ENCODE peak calls at places on chromosome 11, in six cellular contexts. I is upper lobe of left lung, H is heart right ventricle, S is uterus, O is H9, N is IMR-90. F is an unnamed sample. For H3K9me3, the result is how much of the 10 kb centered on the place peaks cover.

GRCh38 chr11:67271212-67271547 is 4.9 kb downstream of the GRK2 start:
- DNase-seq in I (no peak), H (no peak), S (no peak), O (no peak), N (no peak), F (no peak)

GRCh38 chr11:127506647-127507046 is 506.1 kb upstream of the KIRREL3 start:
- DNase-seq in I (no peak), H (no peak), S (no peak), O (no peak), N (no peak), F (no peak)

GRCh38 chr11:120198787-120199469 is 11.9 kb upstream of the OAF start:
- DNase-seq in I (no peak), H (no peak), S (no peak), O (no peak), N (no peak), F (no peak)

GRCh38 chr11:809287-810039 is at the start of gene RPLP2:
- DNase-seq in I (peak), H (peak), S (peak), O (peak), N (peak), F (peak)

GRCh38 chr11:83982825-83983224 is 696.7 kb upstream of the CCDC90B start:
- DNase-seq in I (no peak), H (no peak), S (no peak), O (no peak), N (no peak), F (no peak)

GRCh38 chr11:104001474-104001873 is 35.0 kb upstream of the DDI1 start:
- DNase-seq in I (no peak), H (no peak), S (no peak), O (no peak), N (peak), F (no peak)

GRCh38 chr11:65743928-65744698 is 23.5 kb upstream of the RNASEH2C start:
- DNase-seq in I (peak), H (peak), S (no peak), O (peak), N (no peak), F (no peak)

GRCh38 chr11:116115801-116116200 is 611.6 kb upstream of the CADM1 start:
- DNase-seq in I (no peak), H (no peak), S (no peak), O (no peak), N (no peak), F (no peak)

GRCh38 chr11:44652901-44653644 is 73.7 kb upstream of the TSPAN18 start:
- DNase-seq in I (peak), H (no peak), S (no peak), O (no peak), N (no peak), F (no peak)

GRCh38 chr11:8085006-8085645 is 4.1 kb downstream of the TUB start:
- DNase-seq in I (no peak), H (no peak), S (no peak), O (no peak), N (no peak), F (no peak)

GRCh38 chr11:825366-826231 is 2.1 kb upstream of the CRACR2B start:
- DNase-seq in I (peak), H (no peak), S (no peak), O (no peak), N (no peak), F (no peak)

GRCh38 chr11:65571940-65572339 is 398 bp upstream of the FAM89B start:
- DNase-seq in I (no peak), H (no peak), S (no peak), O (peak), N (peak), F (no peak)

GRCh38 chr11:88259431-88259830 is 78.1 kb downstream of the CTSC start:
- DNase-seq in I (no peak), H (no peak), S (no peak), O (no peak), N (no peak), F (no peak)
- H3K9me3 ChIP-seq in I (under half), H (under half), S (under half), O (under half), N (under half), F (under half)

DNA sequence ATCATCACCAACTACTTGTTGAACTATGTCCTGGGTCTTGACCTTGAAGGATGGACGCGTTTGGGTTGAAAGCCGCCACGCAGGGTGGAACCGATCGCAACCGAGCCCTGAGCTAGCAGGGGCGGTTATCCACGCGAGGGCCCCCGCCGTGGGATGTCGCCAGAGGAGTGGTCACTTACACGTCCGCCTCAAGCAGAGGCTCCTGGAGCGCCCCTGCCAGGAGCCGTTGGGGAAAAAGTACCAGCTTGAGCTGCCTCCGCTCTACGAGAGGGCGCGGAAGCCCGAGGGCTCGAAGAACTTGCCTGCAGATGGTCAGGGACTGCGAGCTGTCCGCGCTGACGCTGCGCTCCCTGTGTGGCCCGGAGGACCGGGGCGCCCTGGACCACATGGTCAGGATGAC is 100.7 kb upstream of the OR4C13 start:
- DNase-seq in I (peak), H (no peak), S (no peak), O (no peak), N (no peak), F (no peak)
- H3K9me3 ChIP-seq in I (under half), H (under half), S (under half), O (under half), N (under half), F (under half)

DNA sequence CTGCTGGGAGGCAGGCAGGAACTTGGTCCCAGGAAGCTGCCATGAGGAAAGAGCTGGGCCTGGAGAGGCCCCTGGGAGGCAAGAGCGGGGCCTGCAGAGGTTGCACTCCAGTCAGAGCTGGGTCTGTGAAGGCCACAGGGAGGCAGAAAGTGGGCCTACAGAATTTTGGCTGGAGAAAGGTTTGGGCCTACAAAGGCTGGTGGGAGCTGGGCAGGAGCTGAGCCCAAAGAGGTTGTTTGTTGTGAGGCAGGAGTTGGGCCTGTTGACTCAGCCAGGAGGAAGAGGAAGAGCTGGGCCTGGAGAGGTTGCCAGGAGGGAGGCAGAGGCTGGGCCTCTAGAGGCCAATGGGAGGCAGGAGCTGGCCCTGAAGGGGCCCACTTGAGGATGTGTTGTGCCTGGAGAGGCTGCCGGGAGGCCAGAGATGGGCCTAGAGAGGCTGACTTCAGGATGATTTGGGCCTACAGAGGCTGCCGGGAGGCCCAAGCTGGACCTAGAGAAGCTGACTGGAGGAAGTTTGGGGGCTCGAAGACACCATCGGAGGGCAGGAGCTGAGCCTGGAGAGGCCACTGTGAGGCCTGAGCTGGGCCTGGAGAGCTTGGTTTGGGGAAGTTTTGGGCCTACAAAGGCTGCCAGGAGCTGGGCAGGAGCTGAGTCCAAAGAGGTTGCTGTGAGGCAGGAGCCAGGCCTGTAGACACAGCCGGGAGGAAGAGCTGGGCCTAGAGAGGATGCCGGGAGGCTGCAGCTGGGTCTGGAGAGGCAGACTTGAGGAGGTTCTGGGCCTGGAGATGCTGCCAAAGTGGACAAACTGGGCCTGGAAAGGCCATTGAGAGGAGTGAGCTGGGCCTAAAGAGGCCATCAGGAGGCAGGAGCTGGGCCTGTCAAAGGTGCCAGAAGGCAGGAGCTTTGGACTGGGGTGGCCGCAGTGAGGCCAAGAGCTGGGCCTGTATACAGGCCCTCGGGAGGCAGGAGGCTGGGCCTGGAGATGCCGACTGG is 40.7 kb downstream of the OR4C45 start:
- DNase-seq in I (peak), H (no peak), S (no peak), O (no peak), N (no peak), F (no peak)
- H3K9me3 ChIP-seq in I (under half), H (under half), S (under half), O (half or more), N (half or more), F (under half)

DNA sequence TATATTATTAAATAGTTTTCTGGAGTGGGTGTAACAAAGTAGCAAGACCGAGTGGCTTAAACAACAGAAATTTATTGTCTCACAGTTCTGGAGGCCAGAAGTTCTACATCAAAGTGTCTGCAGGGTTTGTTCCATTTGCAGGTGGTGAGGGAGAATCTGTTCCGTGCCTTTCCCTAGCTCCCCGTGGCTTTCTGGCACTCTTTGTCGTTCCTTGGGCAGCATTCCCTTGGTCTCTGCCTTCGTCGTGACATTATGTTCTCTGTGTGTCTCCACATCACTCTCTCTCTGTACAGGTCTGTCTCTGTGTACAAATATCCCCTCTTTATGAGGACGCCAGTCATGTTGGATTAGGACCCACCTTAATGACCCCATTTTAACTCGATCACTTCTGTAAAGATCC is 38.2 kb downstream of the LDLRAD3 start:
- DNase-seq in I (no peak), H (no peak), S (no peak), O (no peak), N (no peak), F (no peak)
- H3K9me3 ChIP-seq in I (under half), H (under half), S (under half), O (under half), N (under half), F (under half)

GRCh38 chr11:117231637-117232021 is 244 bp downstream of the PCSK7 start:
- DNase-seq in I (no peak), H (no peak), S (no peak), O (no peak), N (no peak), F (no peak)

GRCh38 chr11:117232911-117233409 is 489 bp downstream of the RNF214 start:
- DNase-seq in I (peak), H (peak), S (no peak), O (peak), N (no peak), F (peak)

GRCh38 chr11:117230981-117231636 is 764 bp downstream of the PCSK7 start:
- DNase-seq in I (no peak), H (no peak), S (no peak), O (no peak), N (no peak), F (no peak)

GRCh38 chr11:117230286-117230961 is 1.4 kb downstream of the PCSK7 start:
- DNase-seq in I (no peak), H (no peak), S (no peak), O (no peak), N (peak), F (no peak)

GRCh38 chr11:117232022-117232878 is at the start of the genes PCSK7 and RNF214:
- DNase-seq in I (peak), H (peak), S (peak), O (peak), N (peak), F (peak)
- H3K9me3 ChIP-seq in I (under half), H (under half), S (under half), O (under half), N (under half), F (under half)

GRCh38 chr11:125525303-125525702 is 29.2 kb upstream of the FEZ1 start:
- DNase-seq in I (no peak), H (no peak), S (no peak), O (no peak), N (no peak), F (no peak)
- H3K9me3 ChIP-seq in I (under half), H (under half), S (under half), O (under half), N (under half), F (under half)

DNA sequence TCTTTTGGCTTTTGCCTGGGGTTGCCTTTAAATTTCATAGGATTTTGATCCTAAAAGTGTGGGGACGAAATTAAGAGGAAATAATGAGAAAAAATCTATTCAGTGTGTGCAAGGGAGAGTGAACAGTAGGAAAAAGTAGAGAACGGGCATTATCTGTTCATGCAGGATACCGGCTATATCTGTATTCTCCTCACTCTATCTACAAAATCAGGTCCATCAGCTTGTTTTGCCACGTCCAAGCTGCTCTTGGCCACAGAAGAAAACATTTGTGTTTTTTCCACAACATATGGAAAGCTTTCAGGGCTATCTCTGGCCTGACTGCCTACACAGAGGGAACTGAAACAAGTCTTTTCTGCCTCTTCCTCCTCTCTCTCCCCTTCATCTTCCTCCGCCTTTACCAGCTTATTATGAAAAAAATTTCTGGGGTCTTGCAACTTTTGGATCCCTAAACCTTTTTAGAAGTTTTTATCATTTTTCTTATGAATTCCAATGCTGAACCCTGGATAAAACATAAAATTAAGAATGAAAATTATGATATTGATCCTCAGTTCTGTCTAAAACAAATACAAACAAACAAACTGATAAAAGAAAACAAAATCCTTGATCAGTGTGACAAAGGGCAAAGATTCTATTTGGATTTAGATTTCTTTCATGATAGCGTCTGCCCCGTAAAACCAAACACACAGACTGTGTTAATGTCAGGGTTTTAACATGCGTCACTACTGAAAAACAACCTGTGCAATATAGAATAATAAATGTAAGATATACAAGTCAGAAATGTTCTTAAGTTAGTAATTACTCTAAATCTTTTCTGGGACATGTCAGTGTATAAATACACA is 219.7 kb downstream of the CNTN5 start:
- DNase-seq in I (no peak), H (no peak), S (no peak), O (no peak), N (no peak), F (no peak)
- H3K9me3 ChIP-seq in I (under half), H (under half), S (under half), O (under half), N (under half), F (under half)

DNA sequence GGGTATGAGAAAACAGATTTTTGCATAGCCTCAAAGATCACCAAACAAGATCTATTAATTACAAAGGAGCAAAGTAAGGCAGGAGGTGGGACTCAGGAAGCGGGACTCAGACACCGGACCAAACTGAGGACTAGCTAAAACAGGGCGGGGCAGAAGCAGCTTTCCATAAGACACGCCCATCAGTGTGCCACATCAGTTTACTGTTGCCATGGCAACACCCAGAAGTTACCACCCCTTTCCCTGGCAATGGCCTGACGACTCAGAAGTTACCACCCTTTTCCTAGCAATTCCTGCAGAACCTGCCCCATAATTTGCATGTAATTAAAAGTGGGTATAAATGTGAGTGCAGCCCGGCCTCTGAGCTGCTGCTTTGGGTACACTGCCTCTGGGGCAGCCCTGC is 173.9 kb downstream of the SHANK2 start:
- DNase-seq in I (no peak), H (no peak), S (no peak), O (no peak), N (no peak), F (no peak)
- H3K9me3 ChIP-seq in I (under half), H (under half), S (under half), O (under half), N (under half), F (under half)

DNA sequence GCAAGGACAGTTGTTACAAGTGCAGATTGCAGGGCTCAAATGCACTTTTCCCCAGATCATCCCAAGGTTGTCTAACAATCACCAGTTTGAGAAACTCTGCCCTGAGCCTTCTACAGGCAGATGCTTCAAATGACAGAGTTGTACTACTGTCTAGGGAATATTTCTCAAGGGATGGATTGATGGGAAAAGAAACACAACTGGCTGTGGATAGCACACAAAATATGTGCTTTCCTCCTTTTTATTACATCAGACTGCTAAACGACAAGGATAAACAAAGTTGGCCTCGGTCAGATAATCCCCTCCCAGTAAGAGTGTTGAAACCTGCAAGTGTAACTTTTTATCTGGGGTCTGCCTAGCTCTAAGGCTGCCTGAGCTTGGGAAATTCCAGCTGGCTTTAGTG is 46.6 kb upstream of the SORL1-AS1 start:
- DNase-seq in I (no peak), H (no peak), S (no peak), O (no peak), N (no peak), F (no peak)
- H3K9me3 ChIP-seq in I (under half), H (under half), S (under half), O (under half), N (under half), F (under half)

GRCh38 chr11:6204708-6205107 is 649 bp upstream of the C11orf42 start:
- DNase-seq in I (no peak), H (no peak), S (no peak), O (no peak), N (no peak), F (no peak)
- H3K9me3 ChIP-seq in I (under half), H (under half), S (under half), O (under half), N (under half), F (under half)

F was measured in upper lobe of right lung.